ENCODE peak calls at places on chromosomes 12 and 14, in ten cellular contexts. U is colonic mucosa, G is thoracic aorta, D is cardiac muscle cell, E is mucosa of descending colon, V is aorta, F is neuronal stem cell, W is MM.1S, O is GM23248, K is spleen. Q is an unnamed sample.
A peak's percentile ranks its signal among the peaks of the same experiment; 100 is the strongest.

GRCh38 chr14:21748869-21749303 is 75.3 kb upstream of the OR4E1 start:
- DNase-seq in U (peak; percentile 32), G (no peak), D (peak; percentile 64), E (no peak), V (no peak), F (peak; percentile 49), W (peak; percentile 69), O (peak; percentile 56), K (no peak), Q (peak; percentile 6)

GRCh38 chr12:112906712-112907414 is at the start of gene OAS1:
- DNase-seq in U (peak; percentile 84), G (no peak), D (peak; percentile 78), E (no peak), V (no peak), F (no peak), W (peak; percentile 74), O (peak; percentile 51), K (no peak), Q (peak; percentile 68)

GRCh38 chr12:6430124-6430989 is 14.4 kb upstream of the CD27 start:
- DNase-seq in U (peak; percentile 90), G (peak; percentile 94), D (peak; percentile 100), E (peak; percentile 80), V (peak; percentile 93), F (no peak), W (no peak), O (peak; percentile 100), K (no peak), Q (peak; percentile 90)

GRCh38 chr14:23215421-23215820 is 22.3 kb upstream of the RNF212B start:
- DNase-seq in U (no peak), G (no peak), D (no peak), E (no peak), V (no peak), F (no peak), W (no peak), O (no peak), K (no peak), Q (no peak)

GRCh38 chr12:106893451-106893850 is 62.3 kb upstream of the TMEM263 start:
- DNase-seq in U (no peak), G (no peak), D (no peak), E (no peak), V (no peak), F (no peak), W (no peak), O (no peak), K (no peak), Q (no peak)

GRCh38 chr14:54566410-54567223 is at the start of gene SAMD4A:
- DNase-seq in U (peak; percentile 77), G (peak; percentile 25), D (peak; percentile 93), E (peak; percentile 89), V (peak; percentile 92), F (peak; percentile 74), W (peak; percentile 76), O (peak; percentile 89), K (peak; percentile 94), Q (peak; percentile 57)

GRCh38 chr14:64960762-64961276 is 11.3 kb downstream of the RAB15 start:
- DNase-seq in U (no peak), G (no peak), D (no peak), E (no peak), V (no peak), F (no peak), W (no peak), O (no peak), K (no peak), Q (no peak)

GRCh38 chr12:108587826-108588225 is 10.1 kb downstream of the TMEM119 start:
- DNase-seq in U (no peak), G (no peak), D (no peak), E (no peak), V (no peak), F (no peak), W (no peak), O (no peak), K (peak; percentile 63), Q (no peak)

GRCh38 chr14:65360144-65360784 is 52.3 kb upstream of the FUT8 start:
- DNase-seq in U (no peak), G (no peak), D (no peak), E (no peak), V (no peak), F (no peak), W (no peak), O (no peak), K (no peak), Q (no peak)

GRCh38 chr14:37051680-37052079 is 120.7 kb downstream of the SLC25A21 start:
- DNase-seq in U (no peak), G (no peak), D (no peak), E (no peak), V (no peak), F (no peak), W (no peak), O (no peak), K (no peak), Q (no peak)

GRCh38 chr12:6205144-6205539 is 4.9 kb downstream of the CD9 start:
- DNase-seq in U (peak; percentile 44), G (no peak), D (peak; percentile 50), E (no peak), V (peak; percentile 83), F (no peak), W (no peak), O (no peak), K (no peak), Q (no peak)

GRCh38 chr14:60317609-60318008 is 68.6 kb downstream of the PPM1A start:
- DNase-seq in U (no peak), G (no peak), D (no peak), E (no peak), V (no peak), F (no peak), W (no peak), O (no peak), K (no peak), Q (no peak)

GRCh38 chr12:2163172-2163927 is 110.6 kb downstream of the CACNA1C start:
- DNase-seq in U (peak; percentile 95), G (peak; percentile 74), D (peak; percentile 98), E (peak; percentile 91), V (peak; percentile 93), F (no peak), W (no peak), O (peak; percentile 96), K (no peak), Q (no peak)

GRCh38 chr14:102316746-102317563 is 2.6 kb upstream of the ZNF839 start:
- DNase-seq in U (peak; percentile 94), G (peak; percentile 64), D (peak; percentile 94), E (peak; percentile 95), V (peak; percentile 94), F (peak; percentile 94), W (peak; percentile 80), O (peak; percentile 97), K (peak; percentile 98), Q (peak; percentile 78)

GRCh38 chr12:28130625-28131598 is 59.3 kb upstream of the CCDC91 start:
- DNase-seq in U (no peak), G (peak; percentile 53), D (peak; percentile 100), E (no peak), V (peak; percentile 83), F (no peak), W (no peak), O (peak; percentile 96), K (peak; percentile 67), Q (peak; percentile 100)

GRCh38 chr14:36477266-36477665 is 42.8 kb downstream of the NKX2-1 start:
- DNase-seq in U (no peak), G (no peak), D (no peak), E (no peak), V (no peak), F (no peak), W (no peak), O (no peak), K (no peak), Q (no peak)

GRCh38 chr12:24555730-24556129 is 393.2 kb downstream of the BCAT1 start:
- DNase-seq in U (no peak), G (no peak), D (no peak), E (no peak), V (no peak), F (no peak), W (no peak), O (no peak), K (no peak), Q (no peak)

GRCh38 chr12:68641138-68641537 is 30.4 kb downstream of the RAP1B start:
- DNase-seq in U (no peak), G (no peak), D (no peak), E (no peak), V (no peak), F (no peak), W (peak; percentile 94), O (no peak), K (no peak), Q (no peak)

GRCh38 chr12:128819293-128820144 is 4.2 kb downstream of the SLC15A4 start:
- DNase-seq in U (no peak), G (no peak), D (no peak), E (no peak), V (no peak), F (no peak), W (no peak), O (no peak), K (no peak), Q (no peak)

DNA sequence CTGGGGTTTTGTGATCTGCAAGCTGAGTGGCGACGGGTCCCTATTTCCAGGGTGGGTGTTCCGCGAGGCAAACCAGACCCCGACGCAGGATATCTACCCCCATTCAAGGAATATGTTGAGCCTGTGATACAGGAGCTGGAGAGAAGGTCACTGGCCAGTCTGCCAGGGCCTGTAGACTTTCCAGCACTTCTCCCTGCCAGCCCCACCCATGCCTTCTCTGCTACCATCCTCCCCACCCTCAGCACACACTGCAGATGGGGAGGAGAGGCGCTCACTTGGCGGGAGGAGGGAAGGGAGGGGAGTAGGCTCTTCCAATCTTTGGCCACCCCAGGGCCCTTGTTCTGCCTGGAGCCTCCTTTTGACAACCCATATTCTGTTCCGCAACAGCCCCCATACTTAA is 102.5 kb upstream of the MAP1LC3B2 start:
- DNase-seq in U (peak; percentile 56), G (no peak), D (peak; percentile 41), E (no peak), V (peak; percentile 58), F (no peak), W (no peak), O (peak; percentile 65), K (peak; percentile 48), Q (no peak)
- H3K4me1 ChIP-seq in U (peaks cover 13% of the 10 kb centered on the region), G (peaks cover 11% of the 10 kb centered on the region), D (no peaks in the 10 kb centered on the region), E (peaks cover 11% of the 10 kb centered on the region), V (no peaks in the 10 kb centered on the region), F (no peaks in the 10 kb centered on the region), W (no peaks in the 10 kb centered on the region), O (peaks cover 24% of the 10 kb centered on the region), K (peaks cover 18% of the 10 kb centered on the region), Q (peaks cover 18% of the 10 kb centered on the region)

GRCh38 chr14:67938046-67938445 is 118.5 kb downstream of the RAD51B start:
- DNase-seq in U (no peak), G (no peak), D (no peak), E (no peak), V (no peak), F (no peak), W (no peak), O (no peak), K (no peak), Q (no peak)
- H3K4me1 ChIP-seq in U (peaks cover 4% of the 10 kb centered on the region), G (peaks cover 14% of the 10 kb centered on the region), D (peaks cover 16% of the 10 kb centered on the region), E (peaks cover 16% of the 10 kb centered on the region), V (peaks cover 7% of the 10 kb centered on the region), F (peaks cover 27% of the 10 kb centered on the region), W (no peaks in the 10 kb centered on the region), O (peaks cover 34% of the 10 kb centered on the region), K (peaks cover 8% of the 10 kb centered on the region), Q (peaks cover 35% of the 10 kb centered on the region)

GRCh38 chr12:48894271-48894670 is 28.6 kb upstream of the RND1 start:
- DNase-seq in U (no peak), G (no peak), D (no peak), E (no peak), V (no peak), F (no peak), W (no peak), O (no peak), K (no peak), Q (no peak)
- H3K4me1 ChIP-seq in U (no peaks in the 10 kb centered on the region), G (no peaks in the 10 kb centered on the region), D (no peaks in the 10 kb centered on the region), E (no peaks in the 10 kb centered on the region), V (no peaks in the 10 kb centered on the region), F (peaks cover 7% of the 10 kb centered on the region), W (peaks cover 3% of the 10 kb centered on the region), O (peaks cover 3% of the 10 kb centered on the region), K (peaks cover 9% of the 10 kb centered on the region), Q (peaks cover 5% of the 10 kb centered on the region)

GRCh38 chr14:50002926-50003212 is 110.0 kb downstream of the ARF6 start:
- DNase-seq in U (no peak), G (no peak), D (no peak), E (no peak), V (no peak), F (no peak), W (no peak), O (no peak), K (no peak), Q (no peak)
- H3K4me1 ChIP-seq in U (peaks cover 32% of the 10 kb centered on the region), G (peaks cover 38% of the 10 kb centered on the region), D (peaks cover 35% of the 10 kb centered on the region), E (peaks cover 62% of the 10 kb centered on the region), V (peaks cover 7% of the 10 kb centered on the region), F (peaks cover 13% of the 10 kb centered on the region), W (peaks cover 39% of the 10 kb centered on the region), O (peaks cover 60% of the 10 kb centered on the region), K (peaks cover 71% of the 10 kb centered on the region), Q (peaks cover 54% of the 10 kb centered on the region)